ENCODE peak calls at places on chromosomes 7 and 10, in nine cellular contexts. Z is nephron progenitor cell; L is T-cell; C is activated CD8-positive, alpha-beta memory T cell treated with anti-CD3 and anti-CD28 coated beads for 1 hour; I is stimulated activated CD4-positive, alpha-beta T cell treated with anti-CD3 and anti-CD28 coated beads, Interleukin-2, amount 100 ng/mL, for 24 hours; N is NCI-H524; X is MM.1S; M is HFFc6; D is NCI-H1105. B is an unnamed sample.

GRCh38 chr10:3955954-3956617 is 171.1 kb upstream of the KLF6 start:
- DNase-seq in Z (no peak), L (no peak), C (no peak), I (no peak), N (no peak), X (no peak), M (no peak), D (no peak), B (no peak)

GRCh38 chr7:17367502-17367901 is 69.0 kb downstream of the AHR start:
- DNase-seq in Z (no peak), L (no peak), C (no peak), I (no peak), N (no peak), X (no peak), M (no peak), D (no peak), B (no peak)

GRCh38 chr7:136353287-136353686 is 376.1 kb upstream of the MTPN start:
- DNase-seq in Z (no peak), L (no peak), C (no peak), I (no peak), N (no peak), X (peak; percentile 96), M (no peak), D (no peak), B (no peak)

GRCh38 chr7:37450035-37450434 is 1.4 kb upstream of the ELMO1 start:
- DNase-seq in Z (no peak), L (no peak), C (no peak), I (no peak), N (peak; percentile 85), X (no peak), M (no peak), D (no peak), B (no peak)

GRCh38 chr7:144908943-144909556 is 73.2 kb upstream of the TPK1 start:
- DNase-seq in Z (peak; percentile 3), L (no peak), C (no peak), I (no peak), N (no peak), X (no peak), M (no peak), D (no peak), B (peak; percentile 54)

GRCh38 chr7:997404-998395 is 14.7 kb downstream of the CYP2W1 start:
- DNase-seq in Z (no peak), L (no peak), C (no peak), I (no peak), N (no peak), X (no peak), M (no peak), D (no peak), B (no peak)

GRCh38 chr10:28612877-28613276 is 64.4 kb upstream of the BAMBI start:
- DNase-seq in Z (no peak), L (no peak), C (no peak), I (no peak), N (no peak), X (no peak), M (no peak), D (no peak), B (no peak)

GRCh38 chr10:65907199-65907712 is 1018.6 kb upstream of the LRRTM3 start:
- DNase-seq in Z (no peak), L (no peak), C (no peak), I (no peak), N (no peak), X (no peak), M (no peak), D (no peak), B (no peak)

GRCh38 chr7:77497079-77497478 is 40.0 kb upstream of the PTPN12 start:
- DNase-seq in Z (no peak), L (no peak), C (no peak), I (no peak), N (no peak), X (no peak), M (no peak), D (no peak), B (no peak)

B was measured in ecto neural progenitor cell.